ENCODE peak calls at places on chromosomes 4 and X, in nine cellular contexts. L, K, E, W, C, H, P, U and R are unnamed samples.

GRCh38 chr4:103197765-103198110 is 405 bp downstream of the CENPE start:
- DNase-seq in L (no peak), K (no peak), E (no peak), W (no peak), C (peak; percentile 8), H (no peak), P (no peak), U (no peak), R (no peak)

GRCh38 chr4:124044867-124045266 is 648.3 kb downstream of the SPRY1 start:
- DNase-seq in L (no peak), K (no peak), E (no peak), W (no peak), C (no peak), H (no peak), P (no peak), U (no peak), R (no peak)

GRCh38 chr4:85149656-85150055 is 183.2 kb upstream of the WDFY3 start:
- DNase-seq in L (peak; percentile 19), K (no peak), E (no peak), W (no peak), C (no peak), H (no peak), P (no peak), U (no peak), R (no peak)

GRCh38 chrX:40099046-40099968 is 1.5 kb upstream of the BCOR start:
- DNase-seq in L (no peak), K (peak; percentile 81), E (peak; percentile 34), W (peak; percentile 63), C (no peak), H (peak; percentile 57), P (peak; percentile 33), U (no peak), R (no peak)

GRCh38 chr4:105895324-105895608 is at the start of gene NPNT:
- DNase-seq in L (no peak), K (no peak), E (peak; percentile 15), W (no peak), C (no peak), H (no peak), P (no peak), U (no peak), R (peak; percentile 71)

GRCh38 chr4:73593631-73594241 is 26.5 kb downstream of the RASSF6 start:
- DNase-seq in L (no peak), K (no peak), E (no peak), W (no peak), C (peak; percentile 18), H (no peak), P (no peak), U (no peak), R (no peak)

GRCh38 chr4:108335081-108335480 is 166.3 kb upstream of the LEF1 start:
- DNase-seq in L (no peak), K (no peak), E (no peak), W (no peak), C (no peak), H (no peak), P (no peak), U (no peak), R (no peak)

GRCh38 chr4:182856862-182857261 is 60.3 kb downstream of the DCTD start:
- DNase-seq in L (no peak), K (no peak), E (no peak), W (no peak), C (no peak), H (no peak), P (no peak), U (no peak), R (no peak)

GRCh38 chrX:136574548-136574947 is 42.5 kb downstream of the VGLL1 start:
- DNase-seq in L (no peak), K (no peak), E (no peak), W (no peak), C (no peak), H (no peak), P (no peak), U (no peak), R (no peak)

GRCh38 chr4:174217273-174218126 is 66.0 kb downstream of the FBXO8 start:
- DNase-seq in L (peak; percentile 17), K (no peak), E (no peak), W (no peak), C (no peak), H (no peak), P (no peak), U (no peak), R (no peak)

GRCh38 chr4:52019941-52020657 is at the start of gene LRRC66:
- DNase-seq in L (no peak), K (no peak), E (no peak), W (peak; percentile 90), C (peak; percentile 49), H (no peak), P (no peak), U (no peak), R (no peak)

GRCh38 chrX:113802837-113803236 is 781.0 kb upstream of the HTR2C start:
- DNase-seq in L (no peak), K (no peak), E (no peak), W (no peak), C (no peak), H (no peak), P (no peak), U (no peak), R (no peak)

GRCh38 chr4:37803348-37803973 is 23.0 kb upstream of the PGM2 start:
- DNase-seq in L (peak; percentile 20), K (no peak), E (no peak), W (no peak), C (no peak), H (no peak), P (peak; percentile 14), U (no peak), R (no peak)

GRCh38 chrX:100649550-100650356 is 5.8 kb downstream of the SRPX2 start:
- DNase-seq in L (peak; percentile 63), K (peak; percentile 92), E (peak; percentile 79), W (peak; percentile 63), C (no peak), H (peak; percentile 45), P (no peak), U (no peak), R (peak; percentile 81)

GRCh38 chrX:2921750-2922149 is 7.4 kb downstream of the ARSD start:
- DNase-seq in L (no peak), K (no peak), E (no peak), W (no peak), C (no peak), H (no peak), P (no peak), U (no peak), R (no peak)

GRCh38 chr4:182142146-182143085 is 100.8 kb upstream of the TENM3 start:
- DNase-seq in L (peak; percentile 70), K (no peak), E (peak; percentile 19), W (peak; percentile 55), C (no peak), H (no peak), P (no peak), U (no peak), R (no peak)

GRCh38 chr4:77538144-77538543 is 67.5 kb upstream of the CXCL13 start:
- DNase-seq in L (peak; percentile 91), K (no peak), E (no peak), W (no peak), C (peak; percentile 22), H (no peak), P (no peak), U (no peak), R (no peak)

GRCh38 chr4:8439168-8439567 is 1.4 kb downstream of the ACOX3 start:
- DNase-seq in L (no peak), K (no peak), E (no peak), W (no peak), C (no peak), H (no peak), P (no peak), U (no peak), R (no peak)

DNA sequence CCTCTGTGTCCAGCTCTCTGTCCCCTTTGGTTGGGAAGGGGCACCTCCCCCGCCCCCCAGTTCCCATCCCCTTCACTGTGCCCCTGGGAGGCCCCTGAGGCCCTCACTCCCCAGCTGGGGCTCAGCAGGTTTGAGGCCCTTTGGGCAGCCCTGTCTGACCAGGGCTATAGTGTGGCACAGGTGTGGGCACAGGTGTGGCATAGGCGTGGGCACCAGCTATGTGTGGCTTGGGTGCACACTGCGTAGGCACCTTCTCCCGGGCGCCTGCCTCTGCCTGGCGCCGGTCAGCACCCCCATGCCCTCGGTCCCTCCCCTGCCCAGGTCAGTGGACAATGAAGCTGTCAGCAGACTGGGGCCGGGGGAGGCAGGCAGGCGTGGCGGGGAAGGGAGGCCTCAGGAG is 7.5 kb upstream of the FGFR3 start:
- DNase-seq in L (no peak), K (no peak), E (no peak), W (no peak), C (no peak), H (no peak), P (no peak), U (no peak), R (no peak)
- H3K27ac ChIP-seq in L (no peak overlapping the region), K (no peak overlapping the region), E (no peak overlapping the region), W (no peak overlapping the region), C (no peak overlapping the region), H (no peak overlapping the region), P (peak overlapping the region; percentile 62), U (no peak overlapping the region), R (no peak overlapping the region)

GRCh38 chr4:47705326-47705981 is 132.4 kb downstream of the CORIN start:
- DNase-seq in L (no peak), K (no peak), E (no peak), W (no peak), C (no peak), H (no peak), P (peak; percentile 28), U (no peak), R (no peak)
- TF ChIP-seq CTCF in L (no peak), K (no peak), E (no peak), W (no peak), C (peak; percentile 52), H (peak; percentile 27), P (peak; percentile 30), U (no peak), R (no peak)

GRCh38 chr4:69860521-69861298 is 765 bp upstream of the SULT1E1 start:
- DNase-seq in L (peak; percentile 66), K (no peak), E (no peak), W (no peak), C (no peak), H (no peak), P (no peak), U (no peak), R (no peak)

GRCh38 chr4:69858683-69859082 is 1.3 kb downstream of the SULT1E1 start:
- DNase-seq in L (peak; percentile 78), K (no peak), E (no peak), W (no peak), C (no peak), H (no peak), P (no peak), U (no peak), R (no peak)

GRCh38 chr4:69859140-69859539 is 805 bp downstream of the SULT1E1 start:
- DNase-seq in L (peak; percentile 2), K (no peak), E (no peak), W (no peak), C (no peak), H (no peak), P (no peak), U (no peak), R (no peak)

GRCh38 chr4:69861756-69862155 is 1.8 kb upstream of the SULT1E1 start:
- DNase-seq in L (no peak), K (no peak), E (no peak), W (no peak), C (no peak), H (no peak), P (no peak), U (no peak), R (no peak)

GRCh38 chr4:69860007-69860406 is at the start of gene SULT1E1:
- DNase-seq in L (peak; percentile 89), K (no peak), E (no peak), W (no peak), C (no peak), H (no peak), P (no peak), U (no peak), R (no peak)
- H3K27ac ChIP-seq in L (peak within 1 kb of the TSS; percentile 78), K (no peak within 1 kb of the TSS), E (no peak within 1 kb of the TSS), W (peak within 1 kb of the TSS; percentile 43), C (no peak within 1 kb of the TSS), H (no peak within 1 kb of the TSS), P (no peak within 1 kb of the TSS), U (no peak within 1 kb of the TSS), R (no peak within 1 kb of the TSS)

GRCh38 chr4:112853662-112854256 is 195.7 kb upstream of the ANK2 start:
- DNase-seq in L (no peak), K (no peak), E (no peak), W (no peak), C (no peak), H (no peak), P (no peak), U (no peak), R (no peak)
- TF ChIP-seq CTCF in L (peak; percentile 43), K (peak; percentile 39), E (peak; percentile 25), W (no peak), C (peak; percentile 60), H (no peak), P (no peak), U (no peak), R (peak; percentile 31)